ENCODE peak calls at places on chromosomes 1 and 21, in eight cellular contexts. Y is MM.1S, E is GM23338, P is GM23248, I is OCI-LY7, G is PC-3, L is hepatocyte, R is HCT116. N is an unnamed sample.

GRCh38 chr1:183609313-183609712 is 19.1 kb upstream of the NCF2 start:
- DNase-seq in R (no peak), G (peak; percentile 68), P (peak; percentile 94), Y (no peak), I (peak; percentile 43), L (peak; percentile 39), E (peak; percentile 31), N (peak; percentile 17)

GRCh38 chr1:166233750-166234366 is 67.1 kb upstream of the FAM78B start:
- DNase-seq in G (no peak), R (no peak), P (no peak), E (peak; percentile 6), I (no peak), L (no peak), Y (no peak), N (no peak)

GRCh38 chr21:26522704-26523103 is 50.4 kb downstream of the CYYR1 start:
- DNase-seq in R (no peak), Y (no peak), E (no peak), L (no peak), G (no peak), P (no peak), I (no peak), N (no peak)

GRCh38 chr1:15028117-15028516 is 125.4 kb upstream of the TMEM51 start:
- DNase-seq in L (peak; percentile 30), G (peak; percentile 52), I (no peak), P (peak; percentile 98), E (no peak), R (no peak), Y (no peak), N (peak; percentile 48)

GRCh38 chr1:22043175-22043769 is 9.2 kb upstream of the CDC42 start:
- DNase-seq in G (peak; percentile 60), P (no peak), Y (no peak), R (no peak), I (no peak), E (no peak), L (peak; percentile 51), N (no peak)

GRCh38 chr1:65751961-65752360 is 40.7 kb upstream of the PDE4B start:
- DNase-seq in P (no peak), G (peak; percentile 85), L (no peak), I (no peak), E (no peak), Y (no peak), R (no peak), N (no peak)

GRCh38 chr21:34072145-34073031 is 990 bp upstream of the MRPS6 start:
- DNase-seq in L (no peak), P (peak; percentile 65), Y (no peak), I (no peak), G (peak; percentile 27), E (no peak), R (no peak), N (no peak)

GRCh38 chr1:150572918-150573647 is 6.3 kb downstream of the MCL1 start:
- DNase-seq in G (no peak), L (peak; percentile 13), Y (no peak), R (no peak), P (peak; percentile 28), E (peak; percentile 49), I (peak; percentile 60), N (no peak)

GRCh38 chr1:14576155-14576554 is 22.3 kb upstream of the KAZN start:
- DNase-seq in E (no peak), Y (no peak), R (no peak), G (no peak), L (no peak), I (no peak), P (no peak), N (no peak)

GRCh38 chr1:203408485-203409229 is 57.7 kb upstream of the FMOD start:
- DNase-seq in R (no peak), G (peak; percentile 73), I (no peak), L (peak; percentile 73), Y (no peak), E (no peak), P (peak; percentile 88), N (no peak)

GRCh38 chr1:78833491-78833890 is 173.0 kb downstream of the ADGRL4 start:
- DNase-seq in P (peak; percentile 72), Y (no peak), G (peak; percentile 95), E (no peak), R (peak; percentile 22), L (no peak), I (no peak), N (no peak)

GRCh38 chr1:214417545-214418210 is 133.7 kb downstream of the PTPN14 start:
- DNase-seq in L (no peak), R (no peak), Y (no peak), P (no peak), E (no peak), G (no peak), I (no peak), N (no peak)
- H3K79me2 ChIP-seq in L (peaks cover 49% of the 10 kb centered on the region), R (peaks cover 8% of the 10 kb centered on the region), Y (no peaks in the 10 kb centered on the region), P (peaks cover 99% of the 10 kb centered on the region), E (peaks cover 72% of the 10 kb centered on the region), G (peaks cover 29% of the 10 kb centered on the region), I (no peaks in the 10 kb centered on the region), N (peaks cover 35% of the 10 kb centered on the region)

GRCh38 chr1:31122101-31122735 is 56.7 kb upstream of the PUM1 start:
- DNase-seq in G (no peak), P (no peak), Y (peak; percentile 15), R (no peak), E (peak; percentile 44), L (peak; percentile 19), I (peak; percentile 30), N (peak; percentile 41)
- TF ChIP-seq EZH2phosphoT487 in G (no peak), P (no peak), Y (no peak), R (no peak), E (no peak), L (no peak), I (no peak), N (no peak)

GRCh38 chr1:53320646-53321045 is 7.2 kb downstream of the LRP8 start:
- DNase-seq in R (no peak), G (no peak), E (no peak), I (no peak), L (no peak), P (no peak), Y (no peak), N (no peak)
- H3K79me2 ChIP-seq in R (peaks cover 92% of the 10 kb centered on the region), G (peaks cover 80% of the 10 kb centered on the region), E (peaks cover 97% of the 10 kb centered on the region), I (peaks cover 34% of the 10 kb centered on the region), L (no peaks in the 10 kb centered on the region), P (no peaks in the 10 kb centered on the region), Y (peaks cover 100% of the 10 kb centered on the region), N (peaks cover 85% of the 10 kb centered on the region)

GRCh38 chr1:3080236-3080964 is 11.4 kb downstream of the PRDM16 start:
- DNase-seq in Y (no peak), P (no peak), E (no peak), I (no peak), L (no peak), R (no peak), G (no peak), N (no peak)
- TF ChIP-seq EZH2phosphoT487 in Y (peak; percentile 20), P (no peak), E (no peak), I (no peak), L (no peak), R (no peak), G (no peak), N (no peak)

GRCh38 chr1:40401427-40402201 is 28.1 kb downstream of the SMAP2 start:
- DNase-seq in R (no peak), P (no peak), L (no peak), E (no peak), G (no peak), I (no peak), Y (no peak), N (no peak)
- H3K79me2 ChIP-seq in R (no peaks in the 10 kb centered on the region), P (peaks cover 97% of the 10 kb centered on the region), L (peaks cover 80% of the 10 kb centered on the region), E (no peaks in the 10 kb centered on the region), G (peaks cover 96% of the 10 kb centered on the region), I (peaks cover 98% of the 10 kb centered on the region), Y (peaks cover 98% of the 10 kb centered on the region), N (no peaks in the 10 kb centered on the region)

DNA sequence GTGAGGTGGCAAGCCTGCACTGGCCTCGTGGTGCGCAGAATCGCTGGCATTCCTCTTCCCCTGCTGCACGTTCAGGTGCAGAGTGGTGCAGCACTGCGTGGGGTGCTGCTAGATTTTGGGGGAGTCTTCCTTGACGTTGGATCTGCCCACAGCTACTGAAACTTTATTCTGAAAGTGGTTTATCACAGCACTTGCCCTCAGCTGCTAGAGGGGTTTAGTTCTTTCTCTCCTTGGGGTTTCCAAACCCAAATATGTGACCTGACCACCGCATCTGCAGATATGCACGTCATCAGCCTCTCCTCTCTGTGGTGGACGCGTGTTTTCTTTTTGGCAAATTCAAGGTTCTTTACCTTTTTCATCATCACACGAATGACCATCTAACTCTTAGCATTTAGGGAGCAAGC is 463.1 kb downstream of the CAMTA1 start:
- DNase-seq in L (no peak), R (no peak), G (no peak), P (no peak), Y (no peak), I (no peak), E (no peak), N (no peak)
- TF ChIP-seq EZH2phosphoT487 in L (no peak), R (no peak), G (no peak), P (no peak), Y (no peak), I (no peak), E (no peak), N (no peak)

DNA sequence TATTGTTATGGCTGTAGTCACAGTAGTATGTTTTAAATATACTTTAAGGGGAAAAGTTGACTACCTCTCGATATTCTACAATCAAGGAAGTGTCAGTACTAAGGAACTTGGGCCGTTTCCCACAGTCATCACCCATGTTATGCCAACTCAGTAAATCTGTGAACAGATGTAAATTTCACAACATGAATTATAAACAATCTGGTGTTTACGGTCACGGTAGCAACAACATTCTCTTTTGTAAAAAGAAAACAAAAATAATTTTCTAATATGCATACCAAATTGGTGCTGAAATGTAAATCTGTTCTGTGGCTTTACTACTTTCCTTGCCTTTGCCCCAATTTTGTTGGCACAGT is 1.2 kb downstream of the SH3GLB1 start:
- DNase-seq in Y (peak; percentile 13), G (peak; percentile 18), I (no peak), L (no peak), R (no peak), P (peak; percentile 70), E (no peak), N (no peak)
- H3K79me2 ChIP-seq in Y (peaks cover 56% of the 10 kb centered on the region), G (peaks cover 57% of the 10 kb centered on the region), I (peaks cover 55% of the 10 kb centered on the region), L (peaks cover 54% of the 10 kb centered on the region), R (peaks cover 54% of the 10 kb centered on the region), P (peaks cover 56% of the 10 kb centered on the region), E (peaks cover 51% of the 10 kb centered on the region), N (peaks cover 54% of the 10 kb centered on the region)

GRCh38 chr1:1827089-1827433 is 48.8 kb upstream of the NADK start:
- DNase-seq in Y (no peak), R (no peak), I (no peak), P (peak; percentile 60), G (no peak), L (no peak), E (no peak), N (no peak)
- TF ChIP-seq EZH2phosphoT487 in Y (no peak), R (no peak), I (no peak), P (no peak), G (no peak), L (no peak), E (no peak), N (no peak)

GRCh38 chr1:2248127-2248826 is 20.2 kb downstream of the SKI start:
- DNase-seq in R (no peak), Y (no peak), G (no peak), I (no peak), P (no peak), L (peak; percentile 74), E (peak; percentile 98), N (peak; percentile 94)
- H3K79me2 ChIP-seq in R (peaks cover 98% of the 10 kb centered on the region), Y (peaks cover 58% of the 10 kb centered on the region), G (peaks cover 100% of the 10 kb centered on the region), I (no peaks in the 10 kb centered on the region), P (peaks cover 100% of the 10 kb centered on the region), L (peaks cover 97% of the 10 kb centered on the region), E (peaks cover 94% of the 10 kb centered on the region), N (peaks cover 97% of the 10 kb centered on the region)

GRCh38 chr1:118219438-118219837 is 34.4 kb upstream of the SPAG17 start:
- DNase-seq in Y (no peak), R (no peak), P (no peak), I (no peak), L (no peak), E (no peak), G (no peak), N (no peak)
- TF ChIP-seq EZH2phosphoT487 in Y (no peak), R (no peak), P (no peak), I (no peak), L (no peak), E (no peak), G (no peak), N (no peak)